ENCODE peak calls at places on chromosomes 13 and 19, in five cellular contexts. J is NCI-H1436 treated with DMSO at 0.1 percent for 48 hours; A is astrocyte of the cerebellum; N is stimulated activated CD8-positive, alpha-beta memory T cell treated with anti-CD3 and anti-CD28 coated beads, Interleukin-12 subunit alpha, Interleukin-12 subunit beta, amount 100 ng/mL, for 4 hours; Y is stimulated activated CD4-positive, alpha-beta T cell treated with anti-CD3 and anti-CD28 coated beads, Interleukin-12 subunit alpha, Interleukin-12 subunit beta, amount 100 ng/mL, for 24 hours. T is an unnamed sample.

GRCh38 chr13:81320516-81320915 is 979.6 kb upstream of the SPRY2 start:
- DNase-seq in J (no peak), A (no peak), N (no peak), Y (no peak), T (no peak)

GRCh38 chr13:34360702-34361101 is 542.8 kb downstream of the RFC3 start:
- DNase-seq in N (no peak), Y (no peak), J (no peak), A (no peak), T (no peak)

GRCh38 chr19:7216373-7216902 is 77.8 kb downstream of the INSR start:
- DNase-seq in Y (no peak), N (no peak), J (no peak), A (no peak), T (no peak)

GRCh38 chr13:52794589-52794988 is 53.9 kb downstream of the PCDH8 start:
- DNase-seq in A (no peak), J (no peak), Y (no peak), N (no peak), T (no peak)

GRCh38 chr19:5960005-5961001 is 17.6 kb downstream of the RANBP3 start:
- DNase-seq in N (no peak), A (no peak), Y (no peak), J (no peak), T (no peak)

GRCh38 chr19:1000095-1000494 is at the start of gene GRIN3B:
- DNase-seq in A (no peak), N (peak; percentile 36), Y (peak; percentile 70), J (no peak), T (peak; percentile 48)

GRCh38 chr19:55257461-55258411 is 1.1 kb downstream of the PPP6R1 start:
- DNase-seq in A (no peak), J (no peak), N (no peak), Y (peak; percentile 30), T (peak; percentile 33)

GRCh38 chr13:22505489-22505888 is 675.3 kb upstream of the SGCG start:
- DNase-seq in N (no peak), A (peak; percentile 91), J (no peak), Y (no peak), T (no peak)

GRCh38 chr13:97386832-97387486 is 47.0 kb upstream of the RAP2A start:
- DNase-seq in Y (no peak), N (no peak), J (no peak), A (no peak), T (no peak)

GRCh38 chr13:28408235-28408848 is 86.6 kb downstream of the FLT1 start:
- DNase-seq in N (no peak), J (no peak), A (no peak), Y (no peak), T (no peak)

GRCh38 chr13:50645092-50645491 is 198.4 kb downstream of the DLEU7 start:
- DNase-seq in N (no peak), Y (no peak), A (no peak), J (no peak), T (no peak)

GRCh38 chr19:18110833-18111232 is 13.3 kb downstream of the MAST3 start:
- DNase-seq in N (no peak), A (no peak), Y (no peak), J (no peak), T (no peak)

GRCh38 chr13:52642131-52642530 is at the start of gene HNRNPA1L2:
- DNase-seq in J (no peak), N (no peak), A (no peak), Y (no peak), T (no peak)

GRCh38 chr19:38952395-38953165 is 21.8 kb downstream of the MRPS12 start:
- DNase-seq in J (no peak), N (no peak), Y (no peak), A (no peak), T (no peak)